ENCODE peak calls at places on chromosomes 1 and 21, in nine cellular contexts. K is GM13976; J is Calu3; Y is hepatocyte; S is amygdala; I is NCI-H1092; U is cardiac septum; H is sigmoid colon; Z is stimulated activated effector memory CD8-positive, alpha-beta T cell treated with anti-CD3 and anti-CD28 coated beads, Interleukin-12 subunit alpha, Interleukin-12 subunit beta, amount 100 ng/mL, for 72 hours. N is an unnamed sample.

GRCh38 chr1:116990612-116991151 is 10.9 kb upstream of the CD101 start:
- DNase-seq in H (peak; percentile 84), I (no peak), J (no peak), Z (no peak), Y (no peak), S (no peak), K (no peak), U (peak; percentile 81), N (no peak)

GRCh38 chr1:156682166-156682890 is 5.1 kb upstream of the NES start:
- DNase-seq in Z (no peak), H (no peak), S (no peak), I (no peak), Y (no peak), J (no peak), U (no peak), K (no peak), N (no peak)

GRCh38 chr1:156821801-156822200 is 5.2 kb upstream of the SH2D2A start:
- DNase-seq in H (no peak), Y (no peak), I (no peak), J (no peak), K (no peak), Z (no peak), S (no peak), U (peak; percentile 43), N (no peak)

GRCh38 chr1:234214129-234214910 is 158.9 kb upstream of the COA6 start:
- DNase-seq in Y (peak; percentile 63), S (peak; percentile 28), Z (no peak), J (peak; percentile 36), U (peak; percentile 80), I (peak; percentile 16), H (peak; percentile 74), K (peak; percentile 65), N (peak; percentile 66)

GRCh38 chr21:37878946-37879660 is 37.2 kb downstream of the KCNJ6 start:
- DNase-seq in U (no peak), S (no peak), I (no peak), H (no peak), Y (peak; percentile 34), Z (no peak), K (no peak), J (peak; percentile 2), N (no peak)

GRCh38 chr1:166039805-166040204 is 127.0 kb downstream of the FAM78B start:
- DNase-seq in K (no peak), U (no peak), Z (no peak), H (no peak), I (no peak), S (no peak), Y (no peak), J (no peak), N (no peak)

GRCh38 chr1:203691454-203691853 is 64.8 kb downstream of the ATP2B4 start:
- DNase-seq in U (no peak), J (no peak), S (no peak), Y (no peak), H (no peak), K (no peak), Z (no peak), I (no peak), N (no peak)

GRCh38 chr1:200518524-200518923 is 102.0 kb downstream of the KIF14 start:
- DNase-seq in Y (no peak), Z (no peak), H (no peak), U (no peak), K (no peak), J (no peak), I (no peak), S (no peak), N (no peak)

GRCh38 chr1:51639694-51640093 is 22.8 kb downstream of the OSBPL9 start:
- DNase-seq in Y (no peak), U (no peak), J (no peak), Z (no peak), K (no peak), H (no peak), I (no peak), S (no peak), N (no peak)

GRCh38 chr1:27032119-27032461 is 19.4 kb upstream of the TENT5B start:
- DNase-seq in U (no peak), I (no peak), Z (no peak), J (no peak), S (no peak), H (no peak), K (no peak), Y (no peak), N (no peak)

GRCh38 chr21:41631564-41632461 is 123.9 kb upstream of the TMPRSS2 start:
- DNase-seq in K (no peak), S (no peak), U (peak; percentile 39), Z (no peak), Y (peak; percentile 41), I (peak; percentile 14), J (peak; percentile 82), H (no peak), N (no peak)

GRCh38 chr1:11654571-11655262 is at the start of gene FBXO44:
- DNase-seq in Z (peak; percentile 44), I (no peak), Y (peak; percentile 86), K (peak; percentile 86), H (peak; percentile 77), U (no peak), S (peak; percentile 42), J (peak; percentile 56), N (peak; percentile 91)

GRCh38 chr21:42757422-42757821 is 104.0 kb downstream of the PDE9A start:
- DNase-seq in I (no peak), U (no peak), S (no peak), Y (no peak), J (no peak), K (no peak), H (no peak), Z (no peak), N (no peak)

GRCh38 chr1:109547412-109548320 is 749 bp upstream of the GNAI3 start:
- DNase-seq in J (no peak), H (peak; percentile 72), Z (no peak), U (no peak), I (no peak), S (no peak), Y (peak; percentile 47), K (peak; percentile 29), N (peak; percentile 32)

GRCh38 chr1:38891753-38892152 is 10.4 kb upstream of the GJA9 start:
- DNase-seq in H (no peak), K (no peak), Y (no peak), Z (no peak), I (no peak), S (no peak), J (no peak), U (no peak), N (no peak)

GRCh38 chr1:110380667-110381283 is 10.1 kb downstream of the SLC16A4 start:
- DNase-seq in I (no peak), S (no peak), J (no peak), Y (no peak), Z (no peak), K (no peak), U (no peak), H (no peak), N (no peak)

GRCh38 chr1:168799918-168800605 is 71.1 kb upstream of the DPT start:
- DNase-seq in S (no peak), Z (no peak), I (no peak), U (no peak), K (no peak), Y (peak; percentile 18), J (peak; percentile 13), H (no peak), N (no peak)

GRCh38 chr1:216464489-216464888 is 41.2 kb upstream of the USH2A start:
- DNase-seq in U (no peak), Y (no peak), S (no peak), Z (no peak), J (no peak), I (no peak), K (no peak), H (no peak), N (no peak)

GRCh38 chr21:16588433-16588860 is 858.7 kb downstream of the USP25 start:
- DNase-seq in J (no peak), U (peak; percentile 85), Z (no peak), K (no peak), I (peak; percentile 42), Y (peak; percentile 87), S (peak; percentile 80), H (peak; percentile 85), N (no peak)

GRCh38 chr1:91701494-91701869 is 184.5 kb downstream of the TGFBR3 start:
- DNase-seq in K (no peak), H (no peak), Y (no peak), I (no peak), S (no peak), J (no peak), U (no peak), Z (no peak), N (no peak)

GRCh38 chr1:91752324-91752723 is 133.6 kb downstream of the TGFBR3 start:
- DNase-seq in J (no peak), Z (no peak), I (no peak), U (no peak), H (no peak), Y (no peak), S (no peak), K (peak; percentile 46), N (peak; percentile 34)

GRCh38 chr1:54390655-54391054 is 15.5 kb downstream of the SSBP3 start:
- DNase-seq in S (no peak), I (no peak), J (no peak), K (no peak), H (no peak), Y (no peak), U (no peak), Z (no peak), N (no peak)

GRCh38 chr1:173853074-173853473 is 14.7 kb downstream of the GAS5 start:
- DNase-seq in I (no peak), U (no peak), Y (peak; percentile 30), K (no peak), Z (no peak), J (no peak), H (no peak), S (no peak), N (no peak)

GRCh38 chr1:108646265-108646660 is 14.6 kb downstream of the HENMT1 start:
- DNase-seq in S (no peak), Y (no peak), I (no peak), U (no peak), Z (no peak), J (no peak), K (no peak), H (no peak), N (no peak)

GRCh38 chr1:100036718-100037664 is 67.2 kb downstream of the SLC35A3 start:
- DNase-seq in K (no peak), H (no peak), U (no peak), J (no peak), Y (peak; percentile 56), S (no peak), Z (no peak), I (no peak), N (no peak)

GRCh38 chr1:160078392-160079195 is 2.7 kb upstream of the KCNJ9 start:
- DNase-seq in K (peak; percentile 77), I (no peak), H (no peak), J (peak; percentile 75), S (peak; percentile 64), Y (peak; percentile 40), Z (peak; percentile 39), U (no peak), N (peak; percentile 77)

GRCh38 chr1:38221006-38221649 is 174.5 kb upstream of the POU3F1 start:
- DNase-seq in U (peak; percentile 19), S (no peak), J (no peak), Y (no peak), I (no peak), K (no peak), Z (no peak), H (no peak), N (no peak)

GRCh38 chr1:21932127-21932526 is 5.0 kb downstream of the HSPG2 start:
- DNase-seq in I (no peak), Y (no peak), S (no peak), Z (no peak), U (no peak), H (peak; percentile 91), J (no peak), K (no peak), N (no peak)

GRCh38 chr1:20410555-20410954 is 75.5 kb downstream of the CAMK2N1 start:
- DNase-seq in K (no peak), I (no peak), S (no peak), J (no peak), Z (no peak), H (no peak), U (no peak), Y (no peak), N (no peak)

GRCh38 chr1:61080408-61081134 is 1.8 kb upstream of the NFIA start:
- DNase-seq in I (no peak), S (peak; percentile 11), U (no peak), K (no peak), Y (no peak), Z (no peak), H (no peak), J (no peak), N (no peak)

GRCh38 chr1:206897175-206897574 is at the start of gene IL24:
- DNase-seq in Z (no peak), Y (no peak), J (no peak), I (no peak), U (no peak), K (no peak), H (no peak), S (no peak), N (no peak)